ENCODE peak calls at places on chromosome 2, in nine cellular contexts. O is T-cell; G is Ammon's horn; D is body of pancreas; L is NCI-H526; M is choroid plexus epithelial cell; P is activated T-helper 2 cell treated with anti-CD3 and anti-CD28 coated beads, Interferon-gamma antibody, Interleukin-2, Interleukin-4, amounts not matched to agents 10 μg/mL and 5 μg/mL and 100 μg/mL, durations not matched to agents 14 hours and 24 hours and 36 hours; W is frontal cortex; N is fibroblast of the conjunctiva. T is an unnamed sample.

GRCh38 chr2:125167152-125167551 is 1142.1 kb downstream of the CNTNAP5 start:
- DNase-seq in O (no peak), G (no peak), D (no peak), L (no peak), M (no peak), P (no peak), W (no peak), N (no peak), T (no peak)

GRCh38 chr2:208000701-208001395 is 24.5 kb downstream of the PLEKHM3 start:
- DNase-seq in O (no peak), G (no peak), D (no peak), L (no peak), M (no peak), P (no peak), W (no peak), N (no peak), T (no peak)

GRCh38 chr2:222943820-222944219 is 83.0 kb downstream of the ACSL3 start:
- DNase-seq in O (no peak), G (no peak), D (no peak), L (no peak), M (peak), P (no peak), W (no peak), N (no peak), T (no peak)

GRCh38 chr2:234267534-234267933 is 217.0 kb downstream of the SPP2 start:
- DNase-seq in O (no peak), G (no peak), D (no peak), L (no peak), M (no peak), P (no peak), W (no peak), N (no peak), T (no peak)

GRCh38 chr2:95074663-95075439 is 46.8 kb downstream of the MRPS5 start:
- DNase-seq in O (peak), G (no peak), D (no peak), L (no peak), M (no peak), P (peak), W (no peak), N (no peak), T (no peak)

GRCh38 chr2:113117594-113118262 is 9.7 kb upstream of the IL1RN start:
- DNase-seq in O (no peak), G (no peak), D (peak), L (no peak), M (peak), P (no peak), W (no peak), N (peak), T (no peak)

GRCh38 chr2:175454953-175455389 is 273.5 kb upstream of the ATP5MC3 start:
- DNase-seq in O (no peak), G (no peak), D (no peak), L (no peak), M (no peak), P (no peak), W (no peak), N (no peak), T (no peak)

GRCh38 chr2:240308111-240308651 is 127.3 kb upstream of the GPC1 start:
- DNase-seq in O (no peak), G (no peak), D (no peak), L (no peak), M (no peak), P (no peak), W (no peak), N (no peak), T (no peak)

GRCh38 chr2:38187416-38188127 is 111.6 kb upstream of the CYP1B1 start:
- DNase-seq in O (no peak), G (no peak), D (peak), L (no peak), M (peak), P (no peak), W (no peak), N (peak), T (peak)

GRCh38 chr2:64859208-64860161 is 129.7 kb upstream of the SLC1A4 start:
- DNase-seq in O (no peak), G (peak), D (peak), L (no peak), M (peak), P (no peak), W (peak), N (peak), T (peak)

GRCh38 chr2:170313636-170314348 is 135.8 kb downstream of the MYO3B start:
- DNase-seq in O (no peak), G (peak), D (no peak), L (no peak), M (no peak), P (no peak), W (no peak), N (no peak), T (no peak)

GRCh38 chr2:71742953-71743601 is 289.7 kb downstream of the DYSF start:
- DNase-seq in O (no peak), G (peak), D (peak), L (no peak), M (peak), P (no peak), W (no peak), N (peak), T (peak)

GRCh38 chr2:21155365-21156136 is 31.8 kb downstream of the TDRD15 start:
- DNase-seq in O (no peak), G (no peak), D (no peak), L (no peak), M (no peak), P (no peak), W (no peak), N (no peak), T (no peak)

GRCh38 chr2:186645999-186646398 is 47.9 kb upstream of the FAM171B start:
- DNase-seq in O (no peak), G (no peak), D (no peak), L (no peak), M (peak), P (no peak), W (no peak), N (no peak), T (no peak)

GRCh38 chr2:150052457-150052856 is 435.0 kb downstream of the RND3 start:
- DNase-seq in O (no peak), G (no peak), D (no peak), L (no peak), M (no peak), P (no peak), W (no peak), N (no peak), T (no peak)

GRCh38 chr2:29293830-29294438 is 178.7 kb downstream of the CLIP4 start:
- DNase-seq in O (no peak), G (no peak), D (peak), L (no peak), M (peak), P (no peak), W (no peak), N (no peak), T (no peak)

GRCh38 chr2:102098756-102099155 is 43.8 kb upstream of the IL1R1 start:
- DNase-seq in O (no peak), G (no peak), D (no peak), L (no peak), M (no peak), P (no peak), W (no peak), N (no peak), T (no peak)

GRCh38 chr2:128601298-128602037 is 282.8 kb upstream of the HS6ST1 start:
- DNase-seq in O (no peak), G (no peak), D (no peak), L (no peak), M (no peak), P (no peak), W (no peak), N (no peak), T (no peak)

GRCh38 chr2:181341855-181342594 is 115.2 kb upstream of the ITGA4 start:
- DNase-seq in O (no peak), G (no peak), D (no peak), L (no peak), M (no peak), P (no peak), W (no peak), N (no peak), T (no peak)

GRCh38 chr2:2187196-2187595 is 143.9 kb downstream of the MYT1L start:
- DNase-seq in O (no peak), G (peak), D (no peak), L (no peak), M (no peak), P (no peak), W (no peak), N (no peak), T (no peak)

GRCh38 chr2:159904565-159905281 is 106.7 kb upstream of the CD302 start:
- DNase-seq in O (peak), G (peak), D (peak), L (no peak), M (peak), P (peak), W (peak), N (no peak), T (no peak)

GRCh38 chr2:212528106-212528856 is 10.3 kb downstream of the ERBB4 start:
- DNase-seq in O (no peak), G (no peak), D (peak), L (no peak), M (no peak), P (no peak), W (no peak), N (no peak), T (no peak)

GRCh38 chr2:222993920-222994650 is 57.9 kb upstream of the KCNE4 start:
- DNase-seq in O (no peak), G (peak), D (peak), L (peak), M (peak), P (no peak), W (no peak), N (peak), T (peak)

GRCh38 chr2:12606472-12607000 is 110.2 kb upstream of the TRIB2 start:
- DNase-seq in O (no peak), G (no peak), D (no peak), L (no peak), M (peak), P (no peak), W (no peak), N (no peak), T (no peak)

GRCh38 chr2:99694331-99694730 is 204.5 kb upstream of the REV1 start:
- DNase-seq in O (no peak), G (no peak), D (no peak), L (no peak), M (no peak), P (no peak), W (no peak), N (no peak), T (no peak)

GRCh38 chr2:133780099-133780996 is 212.1 kb upstream of the NCKAP5 start:
- DNase-seq in O (no peak), G (peak), D (peak), L (peak), M (peak), P (no peak), W (peak), N (peak), T (no peak)

GRCh38 chr2:64323192-64323591 is 130.8 kb upstream of the LGALSL start:
- DNase-seq in O (no peak), G (no peak), D (no peak), L (no peak), M (no peak), P (no peak), W (no peak), N (no peak), T (no peak)

GRCh38 chr2:138742446-138743057 is 37.6 kb downstream of the NXPH2 start:
- DNase-seq in O (no peak), G (no peak), D (no peak), L (no peak), M (no peak), P (no peak), W (no peak), N (no peak), T (no peak)

GRCh38 chr2:168603439-168603961 is 147.4 kb downstream of the CERS6 start:
- DNase-seq in O (no peak), G (no peak), D (no peak), L (no peak), M (peak), P (no peak), W (no peak), N (peak), T (no peak)